ENCODE peak calls at places on chromosomes 11 and 22, in five cellular contexts. U, I, M, L and C are unnamed samples.

GRCh38 chr11:74636633-74637184 is 44.3 kb downstream of the POLD3 start:
- DNase-seq in U (peak), I (peak), M (no peak), L (no peak), C (peak)

GRCh38 chr11:78380615-78381029 is 37.0 kb downstream of the GAB2 start:
- DNase-seq in U (no peak), I (no peak), M (no peak), L (no peak), C (no peak)

GRCh38 chr11:112542479-112542878 is 281.8 kb upstream of the PLET1 start:
- DNase-seq in U (no peak), I (no peak), M (no peak), L (no peak), C (no peak)

GRCh38 chr11:118175600-118176399 is 639 bp downstream of the SCN2B start:
- DNase-seq in U (no peak), I (no peak), M (no peak), L (no peak), C (no peak)

GRCh38 chr11:134625151-134625550 is 213.1 kb upstream of the B3GAT1 start:
- DNase-seq in U (no peak), I (no peak), M (no peak), L (no peak), C (no peak)

GRCh38 chr11:46903846-46904245 is 14.5 kb downstream of the LRP4 start:
- DNase-seq in U (no peak), I (no peak), M (no peak), L (no peak), C (no peak)

GRCh38 chr11:120184946-120185677 is 25.7 kb upstream of the OAF start:
- DNase-seq in U (no peak), I (no peak), M (no peak), L (peak), C (no peak)

GRCh38 chr11:45906965-45907591 is at the start of gene FREY1:
- DNase-seq in U (no peak), I (no peak), M (no peak), L (peak), C (no peak)

GRCh38 chr11:44622721-44623258 is 57.3 kb downstream of the CD82 start:
- DNase-seq in U (no peak), I (no peak), M (no peak), L (peak), C (no peak)

GRCh38 chr22:44337658-44338004 is 24.9 kb upstream of the SHISAL1 start:
- DNase-seq in U (peak), I (no peak), M (no peak), L (no peak), C (peak)

GRCh38 chr11:84089072-84090057 is 803.2 kb upstream of the CCDC90B start:
- DNase-seq in U (no peak), I (no peak), M (no peak), L (peak), C (no peak)

GRCh38 chr11:772429-773390 is 4.6 kb downstream of the GATD1 start:
- DNase-seq in U (no peak), I (no peak), M (no peak), L (no peak), C (no peak)
- TF ChIP-seq POLR2A in U (no peak), I (no peak), M (no peak), L (no peak), C (no peak)

GRCh38 chr11:36010010-36010740 is 66.3 kb downstream of the LDLRAD3 start:
- DNase-seq in U (no peak), I (no peak), M (no peak), L (no peak), C (no peak)

GRCh38 chr11:36011574-36011973 is 67.7 kb downstream of the LDLRAD3 start:
- DNase-seq in U (no peak), I (no peak), M (no peak), L (no peak), C (no peak)

GRCh38 chr11:36007127-36007824 is 63.4 kb downstream of the LDLRAD3 start:
- DNase-seq in U (no peak), I (no peak), M (no peak), L (no peak), C (no peak)

GRCh38 chr11:36008576-36008975 is 64.7 kb downstream of the LDLRAD3 start:
- DNase-seq in U (no peak), I (no peak), M (no peak), L (no peak), C (no peak)

GRCh38 chr11:36009469-36009868 is 65.6 kb downstream of the LDLRAD3 start:
- DNase-seq in U (no peak), I (no peak), M (no peak), L (no peak), C (peak)
- TF ChIP-seq POLR2A in U (no peak), I (no peak), M (no peak), L (no peak), C (no peak)

GRCh38 chr11:14413307-14414072 is 54.5 kb upstream of the RRAS2 start:
- DNase-seq in U (peak), I (no peak), M (no peak), L (no peak), C (no peak)

GRCh38 chr11:14414470-14415461 is 55.8 kb upstream of the RRAS2 start:
- DNase-seq in U (no peak), I (no peak), M (no peak), L (no peak), C (no peak)

GRCh38 chr11:14409891-14410290 is 50.9 kb upstream of the RRAS2 start:
- DNase-seq in U (no peak), I (no peak), M (no peak), L (no peak), C (no peak)

GRCh38 chr11:14408612-14409011 is 49.6 kb upstream of the RRAS2 start:
- DNase-seq in U (no peak), I (no peak), M (no peak), L (no peak), C (no peak)

DNA sequence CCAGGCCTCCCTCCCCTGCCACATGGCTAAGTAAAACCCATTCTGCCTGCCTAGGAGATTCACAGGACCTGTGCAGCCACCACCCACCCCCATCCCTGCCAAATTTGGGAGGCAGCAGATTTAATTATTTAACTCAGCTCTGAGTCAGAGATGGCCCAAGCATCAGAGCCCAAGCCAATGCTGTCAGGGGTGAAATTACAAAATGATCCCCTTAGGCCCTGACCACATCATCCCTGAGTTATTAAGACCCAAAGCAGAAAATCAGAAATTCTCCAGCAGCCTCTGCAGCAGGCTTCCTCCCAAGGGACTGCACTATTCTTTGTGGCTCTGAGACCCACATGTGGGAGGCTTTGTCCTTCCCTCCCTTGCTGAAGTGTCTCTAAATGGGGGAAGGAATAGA is 52.8 kb upstream of the RRAS2 start:
- DNase-seq in U (no peak), I (no peak), M (no peak), L (no peak), C (no peak)
- TF ChIP-seq POLR2A in U (no peak), I (no peak), M (no peak), L (no peak), C (no peak)

GRCh38 chr22:38494498-38494897 is 11.6 kb downstream of the DDX17 start:
- DNase-seq in U (no peak), I (no peak), M (no peak), L (no peak), C (no peak)
- TF ChIP-seq POLR2A in U (no peak), I (no peak), M (no peak), L (no peak), C (no peak)

GRCh38 chr11:70717961-70718595 is 319.7 kb downstream of the CTTN start:
- DNase-seq in U (no peak), I (no peak), M (no peak), L (no peak), C (no peak)
- TF ChIP-seq POLR2A in U (no peak), I (no peak), M (no peak), L (no peak), C (no peak)